ENCODE peak calls at places on chromosomes 13 and 19, in seven cellular contexts. R is uterus, F is BJ, W is Peyer's patch, L is testis, M is hepatocyte, B is WTC11. V is an unnamed sample.

GRCh38 chr13:39892731-39893293 is 237.3 kb downstream of the COG6 start:
- DNase-seq in L (peak), W (peak), F (no peak), R (peak), B (no peak), M (no peak), V (no peak)

GRCh38 chr19:1271528-1272422 is 2.6 kb downstream of the CIRBP start:
- DNase-seq in B (no peak), W (no peak), M (no peak), R (peak), F (no peak), L (no peak), V (no peak)

GRCh38 chr19:17761148-17761547 is 9.9 kb downstream of the FCHO1 start:
- DNase-seq in L (no peak), W (no peak), B (no peak), M (no peak), R (no peak), F (no peak), V (no peak)

GRCh38 chr19:54162884-54163283 is 3.4 kb upstream of the LENG1 start:
- DNase-seq in R (no peak), L (no peak), M (no peak), W (no peak), B (no peak), F (no peak), V (no peak)

GRCh38 chr13:27634791-27635190 is 13.1 kb downstream of the POLR1D start:
- DNase-seq in W (no peak), B (no peak), R (no peak), L (no peak), F (no peak), M (no peak), V (no peak)

GRCh38 chr19:4328243-4328990 is 10.2 kb downstream of the STAP2 start:
- DNase-seq in R (peak), F (peak), W (peak), B (peak), L (peak), M (peak), V (peak)

GRCh38 chr19:39409207-39409885 is 2.7 kb downstream of the ZFP36 start:
- DNase-seq in F (no peak), R (peak), W (peak), M (peak), L (peak), B (peak), V (no peak)

GRCh38 chr13:79485014-79485441 is 4.1 kb downstream of the NDFIP2 start:
- DNase-seq in W (no peak), M (peak), B (no peak), F (peak), L (no peak), R (no peak), V (peak)

GRCh38 chr13:109919715-109920375 is 133.5 kb upstream of the IRS2 start:
- DNase-seq in W (no peak), F (no peak), L (no peak), B (no peak), R (no peak), M (no peak), V (peak)

GRCh38 chr19:54449701-54450069 is 686 bp downstream of the LENG8 start:
- DNase-seq in W (no peak), M (peak), L (no peak), B (no peak), R (no peak), F (no peak), V (no peak)

GRCh38 chr13:90185734-90186133 is 1161.8 kb upstream of the MIR17HG start:
- DNase-seq in L (no peak), M (no peak), W (no peak), B (no peak), R (no peak), F (no peak), V (no peak)

GRCh38 chr13:58630794-58631193 is 999.2 kb downstream of the PCDH17 start:
- DNase-seq in R (no peak), L (no peak), F (no peak), M (no peak), B (no peak), W (no peak), V (no peak)

GRCh38 chr19:46955114-46955812 is 64.4 kb upstream of the NPAS1 start:
- DNase-seq in L (peak), W (peak), B (no peak), M (no peak), F (no peak), R (no peak), V (no peak)

GRCh38 chr13:63731896-63732295 is 2316.2 kb upstream of the PCDH20 start:
- DNase-seq in B (no peak), F (no peak), R (no peak), M (peak), L (no peak), W (no peak), V (peak)

GRCh38 chr13:109010912-109011311 is 381.5 kb downstream of the MYO16 start:
- DNase-seq in L (no peak), W (no peak), M (no peak), R (no peak), F (no peak), B (no peak), V (no peak)

GRCh38 chr13:48808689-48809088 is 155.0 kb downstream of the CYSLTR2 start:
- DNase-seq in L (no peak), R (no peak), F (no peak), M (peak), W (no peak), B (no peak), V (no peak)

GRCh38 chr13:41159174-41159573 is 26.6 kb upstream of the KBTBD6 start:
- DNase-seq in M (no peak), R (no peak), B (no peak), W (no peak), F (no peak), L (no peak), V (no peak)

GRCh38 chr19:39474139-39474620 is 6.5 kb upstream of the TIMM50 start:
- DNase-seq in M (peak), L (peak), W (peak), R (peak), F (no peak), B (peak), V (no peak)

GRCh38 chr13:48412100-48412556 is 785 bp downstream of the LPAR6 start:
- DNase-seq in M (peak), B (no peak), R (no peak), F (no peak), W (no peak), L (no peak), V (no peak)

GRCh38 chr19:45103625-45104319 is 10.8 kb downstream of the PPP1R37 start:
- DNase-seq in W (no peak), B (no peak), L (no peak), F (no peak), R (no peak), M (peak), V (peak)

GRCh38 chr19:10115392-10116084 is 4.0 kb downstream of the P2RY11 start:
- DNase-seq in R (no peak), B (no peak), W (no peak), L (no peak), F (no peak), M (no peak), V (no peak)

GRCh38 chr19:5949792-5950305 is 28.1 kb downstream of the RANBP3 start:
- DNase-seq in L (no peak), F (no peak), W (peak), R (no peak), B (no peak), M (no peak), V (no peak)

GRCh38 chr13:110448230-110448629 is 113.3 kb downstream of the RAB20 start:
- DNase-seq in L (no peak), W (no peak), B (no peak), M (no peak), R (no peak), F (peak), V (peak)

GRCh38 chr13:95530178-95530577 is 22.3 kb upstream of the CLDN10 start:
- DNase-seq in W (no peak), R (no peak), F (no peak), B (no peak), M (no peak), L (no peak), V (peak)

GRCh38 chr19:21047712-21048111 is 27.3 kb downstream of the ZNF430 start:
- DNase-seq in W (no peak), L (no peak), B (no peak), M (no peak), R (no peak), F (no peak), V (no peak)

GRCh38 chr13:113052206-113052605 is 53.4 kb upstream of the F7 start:
- DNase-seq in R (no peak), M (no peak), L (no peak), B (no peak), W (no peak), F (no peak), V (no peak)

GRCh38 chr13:102721800-102722231 is 27.0 kb upstream of the METTL21C start:
- DNase-seq in L (no peak), F (peak), R (no peak), W (no peak), B (no peak), M (no peak), V (no peak)

GRCh38 chr19:7928741-7929701 is 3.1 kb upstream of the CTXN1 start:
- DNase-seq in R (peak), M (peak), W (peak), F (peak), L (no peak), B (peak), V (peak)

GRCh38 chr19:33868076-33868735 is 71.5 kb downstream of the KCTD15 start:
- DNase-seq in M (no peak), B (no peak), F (no peak), R (no peak), W (no peak), L (no peak), V (no peak)

GRCh38 chr13:73416093-73416492 is 357.3 kb downstream of the KLF5 start:
- DNase-seq in R (no peak), W (no peak), F (no peak), M (no peak), B (no peak), L (no peak), V (no peak)

GRCh38 chr13:40558656-40559055 is 107.8 kb downstream of the FOXO1 start:
- DNase-seq in W (no peak), B (no peak), F (no peak), L (no peak), R (no peak), M (no peak), V (no peak)

GRCh38 chr19:9597027-9597426 is 12.7 kb upstream of the ZNF121 start:
- DNase-seq in R (no peak), L (no peak), W (no peak), B (no peak), F (peak), M (no peak), V (peak)

GRCh38 chr13:114154476-114154875 is 22.1 kb upstream of the RASA3 start:
- DNase-seq in B (no peak), L (no peak), W (peak), M (no peak), R (no peak), F (no peak), V (no peak)

GRCh38 chr19:56149656-56150038 is 8.6 kb downstream of the ZNF444 start:
- DNase-seq in B (no peak), R (no peak), M (no peak), F (no peak), L (no peak), W (no peak), V (no peak)

GRCh38 chr19:56148096-56148495 is 7.0 kb downstream of the ZNF444 start:
- DNase-seq in B (no peak), M (no peak), R (no peak), F (no peak), L (no peak), W (no peak), V (no peak)

GRCh38 chr19:56152644-56153043 is 11.6 kb downstream of the ZNF444 start:
- DNase-seq in B (no peak), R (no peak), F (no peak), M (no peak), W (no peak), L (no peak), V (no peak)

GRCh38 chr19:56147307-56147706 is 6.2 kb downstream of the ZNF444 start:
- DNase-seq in M (no peak), R (no peak), L (peak), W (no peak), F (no peak), B (no peak), V (no peak)

GRCh38 chr19:56150358-56150757 is 9.3 kb downstream of the ZNF444 start:
- DNase-seq in W (no peak), M (no peak), R (no peak), B (no peak), F (no peak), L (no peak), V (no peak)
- TF ChIP-seq CTCF in W (no peak), M (no peak), R (no peak), B (no peak), F (no peak), L (no peak), V (no peak)

GRCh38 chr19:19319725-19320361 is 466 bp downstream of the SUGP1 start:
- DNase-seq in B (no peak), F (no peak), L (no peak), R (no peak), W (no peak), M (no peak), V (no peak)

GRCh38 chr19:19324059-19324755 is 3.6 kb downstream of the MAU2 start:
- DNase-seq in B (no peak), R (no peak), F (no peak), M (no peak), L (no peak), W (no peak), V (no peak)

GRCh38 chr19:19321143-19321577 is 531 bp downstream of the MAU2 start:
- DNase-seq in B (peak), L (peak), W (no peak), R (no peak), F (no peak), M (peak), V (peak)

GRCh38 chr19:19316082-19316481 is 4.2 kb downstream of the SUGP1 start:
- DNase-seq in M (no peak), W (no peak), R (no peak), B (no peak), F (no peak), L (no peak), V (no peak)

GRCh38 chr19:19320362-19321142 is at the start of the genes MAU2 and SUGP1:
- DNase-seq in L (peak), B (peak), F (peak), R (peak), M (peak), W (peak), V (peak)
- TF ChIP-seq CTCF in L (peak), B (no peak), F (peak), R (peak), M (peak), W (peak), V (peak)

GRCh38 chr13:46553886-46554855 is 1.2 kb downstream of the LRCH1 start:
- DNase-seq in L (peak), W (peak), F (no peak), M (peak), R (peak), B (peak), V (no peak)
- TF ChIP-seq CTCF in L (peak), W (no peak), F (peak), M (peak), R (no peak), B (no peak), V (peak)

DNA sequence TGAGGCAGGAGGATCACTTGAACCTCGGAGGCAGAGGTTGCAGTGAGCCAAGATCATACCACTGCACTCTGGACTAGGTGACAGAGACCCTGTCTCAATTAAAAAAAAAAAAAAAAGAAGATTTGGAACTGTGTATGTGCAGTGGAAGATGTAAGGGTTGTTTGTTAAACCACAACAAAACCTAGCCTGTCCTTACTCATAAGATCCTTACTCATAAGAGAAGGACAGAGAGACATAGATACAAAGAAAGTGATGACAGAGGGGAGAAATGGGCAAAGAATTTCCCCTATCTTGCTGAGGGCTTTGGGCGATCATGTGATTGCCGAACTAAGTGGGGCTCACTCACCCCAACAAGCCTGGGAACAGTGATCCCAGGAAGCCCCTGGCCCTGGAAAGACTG is 7.9 kb downstream of the ITPKC start:
- DNase-seq in F (no peak), M (no peak), R (no peak), B (no peak), L (no peak), W (no peak), V (no peak)
- TF ChIP-seq CTCF in F (no peak), M (no peak), R (no peak), B (no peak), L (no peak), W (no peak), V (no peak)

DNA sequence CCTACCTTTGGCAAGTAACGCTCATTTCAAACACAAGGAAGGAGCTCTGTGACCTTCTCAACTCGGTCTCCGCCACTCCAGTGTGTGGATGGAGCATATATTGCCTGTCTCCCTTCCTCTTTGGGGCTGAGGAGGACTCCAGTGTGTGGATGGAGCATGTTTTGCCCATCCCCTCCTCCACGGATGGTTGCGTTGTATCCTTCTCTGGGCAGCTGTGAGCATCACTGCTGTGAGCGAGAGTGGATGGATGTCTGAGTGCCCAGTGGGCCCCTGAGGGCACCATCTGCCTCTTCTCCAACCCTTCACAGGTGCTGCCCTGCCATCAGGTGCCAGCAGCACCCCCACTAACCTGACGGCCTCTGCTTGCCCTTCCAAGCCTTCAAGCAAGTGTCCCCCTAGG is 186.2 kb downstream of the TEX29 start:
- DNase-seq in W (no peak), F (no peak), B (no peak), L (no peak), R (no peak), M (no peak), V (no peak)
- TF ChIP-seq CTCF in W (no peak), F (no peak), B (no peak), L (no peak), R (no peak), M (no peak), V (no peak)

GRCh38 chr13:101545521-101545920 is 93.0 kb downstream of the ITGBL1 start:
- DNase-seq in W (no peak), L (no peak), F (no peak), R (no peak), B (no peak), M (no peak), V (no peak)
- TF ChIP-seq CTCF in W (no peak), L (no peak), F (peak), R (no peak), B (no peak), M (no peak), V (no peak)

GRCh38 chr19:11382898-11383705 is 1.0 kb downstream of the EPOR start:
- DNase-seq in M (peak), L (peak), W (peak), B (peak), F (no peak), R (no peak), V (no peak)
- TF ChIP-seq CTCF in M (peak), L (no peak), W (peak), B (peak), F (peak), R (peak), V (peak)

V was measured in retinal pigment epithelial cell.